ENCODE peak calls at places on chromosomes 16 and 17, in four cellular contexts. A is GM12878, D is mucosa of descending colon, W is GM10248. X is an unnamed sample.

GRCh38 chr17:17080781-17081180 is 38.5 kb downstream of the MPRIP start:
- DNase-seq in D (no peak), A (no peak), W (no peak), X (no peak)

GRCh38 chr17:57444632-57445031 is 188.3 kb downstream of the MSI2 start:
- DNase-seq in D (no peak), W (no peak), A (no peak), X (no peak)

GRCh38 chr17:70796757-70797156 is 627.4 kb downstream of the KCNJ2 start:
- DNase-seq in A (no peak), D (no peak), W (no peak), X (no peak)

GRCh38 chr16:29148867-29149272 is 164.0 kb downstream of the LAT start:
- DNase-seq in D (peak; percentile 53), W (no peak), A (no peak), X (no peak)

GRCh38 chr17:47948706-47949196 is 7.4 kb downstream of the PNPO start:
- DNase-seq in A (no peak), D (peak; percentile 53), W (no peak), X (no peak)

GRCh38 chr16:83956336-83957289 is 3.6 kb downstream of the OSGIN1 start:
- DNase-seq in D (peak; percentile 90), A (peak; percentile 5), W (peak; percentile 87), X (peak; percentile 88)

GRCh38 chr16:65842067-65842466 is 524.4 kb upstream of the CDH5 start:
- DNase-seq in W (no peak), D (no peak), A (no peak), X (no peak)

GRCh38 chr17:50452627-50453300 is 15.9 kb downstream of the CHAD start:
- DNase-seq in A (peak; percentile 8), D (peak; percentile 85), W (peak; percentile 50), X (peak; percentile 25)

GRCh38 chr17:78628547-78629435 is 51.6 kb upstream of the DNAH17 start:
- DNase-seq in D (no peak), A (no peak), W (no peak), X (no peak)

GRCh38 chr17:3773966-3774365 is 27.0 kb downstream of the ITGAE start:
- DNase-seq in D (no peak), W (no peak), A (no peak), X (no peak)

GRCh38 chr17:36183001-36183810 is 6.8 kb upstream of the TBC1D3B start:
- DNase-seq in A (no peak), D (peak; percentile 82), W (peak; percentile 59), X (peak; percentile 62)

GRCh38 chr16:74297296-74297665 is 667 bp downstream of the PSMD7 start:
- DNase-seq in D (peak; percentile 39), W (peak; percentile 28), A (no peak), X (peak; percentile 41)

GRCh38 chr17:75238684-75239191 is 22.7 kb downstream of the GGA3 start:
- DNase-seq in D (peak; percentile 52), W (peak; percentile 82), A (no peak), X (peak; percentile 78)

GRCh38 chr16:827513-827912 is 27.0 kb upstream of the GNG13 start:
- DNase-seq in D (no peak), A (no peak), W (no peak), X (no peak)
- TF ChIP-seq CTCF in D (no peak), A (no peak), W (no peak), X (no peak)

GRCh38 chr16:81497690-81498089 is 53.1 kb downstream of the CMIP start:
- DNase-seq in D (no peak), W (peak; percentile 61), A (no peak), X (peak; percentile 54)
- TF ChIP-seq CTCF in D (no peak), W (no peak), A (no peak), X (no peak)

GRCh38 chr17:80965606-80966005 is 26.0 kb upstream of the CHMP6 start:
- DNase-seq in W (no peak), A (no peak), D (no peak), X (no peak)
- TF ChIP-seq CTCF in W (no peak), A (no peak), D (no peak), X (no peak)

GRCh38 chr16:82219298-82219697 is 49.3 kb upstream of the MPHOSPH6 start:
- DNase-seq in D (no peak), W (no peak), A (no peak), X (no peak)
- TF ChIP-seq CTCF in D (no peak), W (no peak), A (no peak), X (no peak)

GRCh38 chr17:39244600-39245570 is 19.1 kb upstream of the STAC2 start:
- DNase-seq in D (peak; percentile 96), A (peak; percentile 40), W (peak; percentile 84), X (peak; percentile 77)

GRCh38 chr17:39240631-39241030 is 14.9 kb upstream of the STAC2 start:
- DNase-seq in A (no peak), W (no peak), D (no peak), X (no peak)

GRCh38 chr17:39244016-39244599 is 18.4 kb upstream of the STAC2 start:
- DNase-seq in W (no peak), A (no peak), D (no peak), X (no peak)

GRCh38 chr17:39243155-39243554 is 17.4 kb upstream of the STAC2 start:
- DNase-seq in A (no peak), W (no peak), D (no peak), X (no peak)

GRCh38 chr17:39246274-39246673 is 20.5 kb upstream of the STAC2 start:
- DNase-seq in W (no peak), A (no peak), D (no peak), X (no peak)
- TF ChIP-seq CTCF in W (no peak), A (no peak), D (no peak), X (no peak)

GRCh38 chr17:80640379-80641071 is 95.9 kb downstream of the RPTOR start:
- DNase-seq in A (no peak), W (no peak), D (no peak), X (no peak)
- TF ChIP-seq CTCF in A (no peak), W (no peak), D (no peak), X (no peak)

X was measured in GM20000.